ENCODE peak calls at places on chromosomes 13 and 19, in nine cellular contexts. I is body of pancreas, H is heart left ventricle, E is adrenal gland, W is tibial nerve, Q is ovary, N is HepG2, U is lower leg skin, K is A549. V is an unnamed sample.

GRCh38 chr19:43711751-43712355 is 4.0 kb upstream of the IRGC start:
- DNase-seq in W (no peak), H (no peak), Q (no peak), E (no peak), U (no peak), K (peak; percentile 67), I (no peak), N (no peak), V (no peak)

GRCh38 chr19:10961763-10962536 is 1.1 kb downstream of the SMARCA4 start:
- DNase-seq in E (no peak), I (no peak), W (no peak), N (no peak), H (no peak), K (no peak), U (no peak), Q (no peak), V (no peak)

GRCh38 chr13:40897058-40897457 is 107.6 kb downstream of the SLC25A15 start:
- DNase-seq in K (no peak), H (no peak), W (no peak), I (no peak), Q (no peak), N (no peak), U (no peak), E (no peak), V (no peak)

GRCh38 chr19:49553451-49554271 is 25.9 kb downstream of the RCN3 start:
- DNase-seq in Q (no peak), I (peak; percentile 90), U (peak; percentile 29), H (no peak), E (no peak), K (no peak), N (peak; percentile 79), W (no peak), V (peak; percentile 81)

GRCh38 chr19:7391218-7391670 is 42.5 kb downstream of the ARHGEF18 start:
- DNase-seq in W (no peak), U (no peak), E (no peak), N (peak; percentile 77), I (no peak), Q (no peak), H (no peak), K (peak; percentile 94), V (peak; percentile 61)

GRCh38 chr19:288911-289310 is 2.3 kb downstream of the PLPP2 start:
- DNase-seq in U (no peak), Q (no peak), E (no peak), W (no peak), N (no peak), H (no peak), K (no peak), I (no peak), V (no peak)

GRCh38 chr19:33147538-33147937 is 15.6 kb downstream of the WDR88 start:
- DNase-seq in U (no peak), H (no peak), E (no peak), W (no peak), I (no peak), K (no peak), N (no peak), Q (no peak), V (no peak)

GRCh38 chr19:29702161-29702957 is 12.7 kb downstream of the C19orf12 start:
- DNase-seq in W (no peak), E (no peak), H (no peak), K (no peak), U (no peak), I (no peak), Q (no peak), N (no peak), V (no peak)

GRCh38 chr13:46079770-46080169 is 25.1 kb downstream of the CPB2 start:
- DNase-seq in K (no peak), I (no peak), U (no peak), W (no peak), H (no peak), Q (no peak), N (no peak), E (no peak), V (no peak)

GRCh38 chr13:46071590-46072249 is 19.2 kb upstream of the ZC3H13 start:
- DNase-seq in H (no peak), U (no peak), E (no peak), K (peak; percentile 4), Q (no peak), W (no peak), I (no peak), N (peak; percentile 43), V (no peak)

GRCh38 chr13:46076827-46077226 is 24.3 kb upstream of the ZC3H13 start:
- DNase-seq in W (no peak), K (no peak), U (no peak), N (no peak), I (no peak), H (no peak), E (no peak), Q (no peak), V (no peak)

GRCh38 chr13:46077260-46077659 is 24.7 kb upstream of the ZC3H13 start:
- DNase-seq in E (no peak), U (no peak), N (no peak), W (no peak), K (no peak), H (no peak), I (no peak), Q (no peak), V (no peak)

GRCh38 chr13:46075811-46076210 is 23.3 kb upstream of the ZC3H13 start:
- DNase-seq in I (no peak), E (no peak), H (no peak), Q (no peak), U (no peak), N (no peak), K (no peak), W (no peak), V (no peak)
- TF ChIP-seq POLR2A in I (no peak), E (no peak), H (no peak), Q (no peak), U (no peak), N (no peak), K (no peak), W (no peak), V (no peak)

GRCh38 chr19:55641376-55642152 is 762 bp downstream of the ZNF580 start:
- DNase-seq in Q (peak; percentile 36), U (no peak), K (peak; percentile 63), I (no peak), W (no peak), N (no peak), E (peak; percentile 53), H (no peak), V (peak; percentile 95)

GRCh38 chr19:55643733-55644116 is 276 bp downstream of the ZNF581 start:
- DNase-seq in N (no peak), Q (no peak), E (peak; percentile 43), K (no peak), I (no peak), H (peak; percentile 23), W (no peak), U (no peak), V (no peak)

GRCh38 chr19:55640577-55641375 is at the start of gene ZNF580:
- DNase-seq in K (peak; percentile 77), N (peak; percentile 40), I (peak; percentile 69), W (no peak), Q (peak; percentile 74), H (peak; percentile 71), U (no peak), E (peak; percentile 68), V (peak; percentile 94)

GRCh38 chr19:55643003-55643732 is at the start of gene ZNF581:
- DNase-seq in H (peak; percentile 76), E (peak; percentile 83), K (peak; percentile 86), N (peak; percentile 57), I (peak; percentile 84), W (no peak), U (peak; percentile 70), Q (peak; percentile 63), V (peak; percentile 100)

DNA sequence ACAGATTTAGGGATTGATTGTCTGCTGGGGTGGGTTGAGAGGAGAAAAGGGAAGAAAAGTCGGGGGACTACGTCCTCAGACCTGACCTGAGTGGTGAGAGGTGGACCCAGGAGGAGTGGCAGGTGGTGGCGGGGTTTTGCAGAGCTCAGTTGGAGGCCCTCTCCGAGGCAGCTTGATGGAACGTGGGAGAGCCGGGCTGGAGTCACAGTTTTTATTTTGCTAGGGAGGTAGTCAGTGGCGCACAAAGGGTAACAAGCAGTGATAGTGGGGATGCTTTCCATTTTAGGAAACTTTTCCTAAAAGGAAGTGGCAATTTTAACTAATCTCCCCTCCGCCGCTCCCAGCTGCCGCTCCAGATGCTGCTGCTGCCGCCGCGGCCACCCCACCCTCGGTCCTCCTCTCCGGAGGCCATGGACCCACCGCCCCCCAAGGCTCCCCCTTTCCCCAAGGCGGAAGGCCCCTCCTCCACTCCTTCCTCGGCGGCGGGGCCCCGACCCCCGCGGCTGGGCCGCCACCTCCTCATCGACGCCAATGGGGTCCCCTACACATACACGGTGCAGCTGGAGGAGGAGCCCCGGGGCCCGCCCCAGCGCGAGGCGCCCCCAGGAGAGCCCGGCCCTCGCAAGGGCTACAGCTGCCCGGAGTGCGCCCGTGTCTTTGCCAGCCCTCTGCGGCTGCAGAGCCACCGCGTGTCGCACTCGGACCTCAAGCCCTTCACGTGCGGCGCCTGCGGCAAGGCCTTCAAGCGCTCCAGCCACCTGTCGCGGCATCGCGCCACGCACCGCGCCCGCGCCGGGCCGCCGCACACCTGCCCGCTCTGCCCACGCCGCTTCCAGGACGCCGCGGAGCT is 1.1 kb upstream of the ZNF581 start:
- DNase-seq in H (no peak), Q (peak; percentile 39), E (peak; percentile 57), W (no peak), U (no peak), I (peak; percentile 34), K (no peak), N (no peak), V (peak; percentile 82)
- TF ChIP-seq POLR2A in H (no peak), Q (no peak), E (peak; percentile 48), W (no peak), U (no peak), I (peak; percentile 10), K (peak; percentile 20), N (no peak), V (no peak)

GRCh38 chr19:39409207-39409885 is 2.7 kb downstream of the ZFP36 start:
- DNase-seq in K (peak; percentile 89), N (peak; percentile 61), H (peak; percentile 92), Q (peak; percentile 93), W (peak; percentile 91), I (peak; percentile 96), E (peak; percentile 82), U (peak; percentile 92), V (peak; percentile 75)

GRCh38 chr19:39409886-39410619 is 2.4 kb upstream of the PLEKHG2 start:
- DNase-seq in I (peak; percentile 66), Q (peak; percentile 84), E (peak; percentile 75), K (peak; percentile 75), N (peak; percentile 25), U (peak; percentile 76), H (peak; percentile 86), W (peak; percentile 75), V (no peak)

GRCh38 chr19:39407394-39407643 is 672 bp downstream of the ZFP36 start:
- DNase-seq in Q (no peak), K (no peak), E (peak; percentile 49), U (no peak), W (no peak), I (no peak), N (no peak), H (no peak), V (no peak)

GRCh38 chr19:39407644-39408391 is 1.2 kb downstream of the ZFP36 start:
- DNase-seq in W (no peak), N (no peak), I (peak; percentile 72), U (peak; percentile 71), H (no peak), E (peak; percentile 58), Q (peak; percentile 43), K (peak; percentile 60), V (no peak)

DNA sequence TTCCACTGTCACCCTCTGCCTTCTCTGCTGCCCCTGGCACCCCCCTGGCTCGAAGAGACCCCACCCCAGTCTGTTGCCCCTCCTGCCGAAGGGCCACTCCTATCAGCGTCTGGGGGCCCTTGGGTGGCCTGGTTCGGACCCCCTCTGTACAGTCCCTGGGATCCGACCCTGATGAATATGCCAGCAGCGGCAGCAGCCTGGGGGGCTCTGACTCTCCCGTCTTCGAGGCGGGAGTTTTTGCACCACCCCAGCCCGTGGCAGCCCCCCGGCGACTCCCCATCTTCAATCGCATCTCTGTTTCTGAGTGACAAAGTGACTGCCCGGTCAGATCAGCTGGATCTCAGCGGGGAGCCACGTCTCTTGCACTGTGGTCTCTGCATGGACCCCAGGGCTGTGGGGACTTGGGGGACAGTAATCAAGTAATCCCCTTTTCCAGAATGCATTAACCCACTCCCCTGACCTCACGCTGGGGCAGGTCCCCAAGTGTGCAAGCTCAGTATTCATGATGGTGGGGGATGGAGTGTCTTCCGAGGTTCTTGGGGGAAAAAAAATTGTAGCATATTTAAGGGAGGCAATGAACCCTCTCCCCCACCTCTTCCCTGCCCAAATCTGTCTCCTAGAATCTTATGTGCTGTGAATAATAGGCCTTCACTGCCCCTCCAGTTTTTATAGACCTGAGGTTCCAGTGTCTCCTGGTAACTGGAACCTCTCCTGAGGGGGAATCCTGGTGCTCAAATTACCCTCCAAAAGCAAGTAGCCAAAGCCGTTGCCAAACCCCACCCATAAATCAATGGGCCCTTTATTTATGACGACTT is 2.0 kb downstream of the ZFP36 start:
- DNase-seq in W (no peak), H (no peak), Q (peak; percentile 41), I (peak; percentile 58), U (no peak), E (peak; percentile 42), K (peak; percentile 61), N (no peak), V (no peak)
- TF ChIP-seq POLR2A in W (peak; percentile 13), H (no peak), Q (peak; percentile 12), I (no peak), U (no peak), E (peak; percentile 27), K (no peak), N (no peak), V (no peak)

DNA sequence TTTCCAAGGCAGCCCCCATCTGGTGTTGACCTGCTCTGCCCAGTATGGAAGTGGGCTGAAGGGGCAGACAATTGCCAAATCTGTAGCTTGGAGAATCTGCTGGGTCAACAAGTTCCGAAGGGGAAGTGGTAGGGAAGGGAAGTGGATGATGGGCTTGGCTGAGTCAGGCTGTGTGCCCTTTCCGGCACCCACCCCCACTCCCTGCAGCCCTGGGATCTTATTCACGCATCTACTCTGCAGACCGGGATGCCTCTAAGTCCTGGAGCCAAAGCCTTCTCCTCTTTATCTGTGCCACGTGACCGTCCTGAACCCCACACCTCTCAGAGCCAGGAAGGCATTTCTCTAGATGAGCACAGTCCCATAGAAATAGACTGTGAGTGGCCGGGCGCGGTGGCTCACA is 7.5 kb upstream of the C5AR2 start:
- DNase-seq in Q (no peak), E (peak; percentile 52), H (peak; percentile 55), N (no peak), I (peak; percentile 13), K (no peak), W (no peak), U (peak; percentile 43), V (no peak)
- TF ChIP-seq POLR2A in Q (no peak), E (no peak), H (no peak), N (no peak), I (no peak), K (no peak), W (no peak), U (no peak), V (no peak)